ENCODE peak calls at places on chromosomes 1 and 21, in seven cellular contexts. X is stomach, K is lower leg skin, Z is ovary, B is esophagus muscularis mucosa, I is A549, O is K562. H is an unnamed sample.

GRCh38 chr1:20187103-20187812 is 940 bp upstream of the PLA2G2C start:
- DNase-seq in X (peak), I (no peak), B (no peak), Z (no peak), K (no peak), O (peak), H (peak)

GRCh38 chr1:16151200-16151708 is 4.6 kb downstream of the EPHA2 start:
- DNase-seq in Z (no peak), I (no peak), O (peak), K (peak), X (no peak), B (no peak), H (peak)

GRCh38 chr1:94254073-94254810 is 16.9 kb upstream of the ARHGAP29 start:
- DNase-seq in K (no peak), B (no peak), X (no peak), I (no peak), Z (no peak), O (no peak), H (no peak)

GRCh38 chr1:68232354-68233148 is at the start of gene WLS:
- DNase-seq in B (peak), I (peak), Z (peak), X (peak), O (no peak), K (peak), H (no peak)

GRCh38 chr1:65189716-65190115 is 41.7 kb downstream of the AK4 start:
- DNase-seq in B (no peak), I (no peak), K (no peak), O (no peak), Z (no peak), X (no peak), H (no peak)

GRCh38 chr1:29238601-29238964 is 2.3 kb downstream of the PTPRU start:
- DNase-seq in I (no peak), X (no peak), O (no peak), B (no peak), K (no peak), Z (no peak), H (no peak)

GRCh38 chr1:227901906-227902640 is 45.7 kb downstream of the WNT9A start:
- DNase-seq in X (no peak), Z (peak), I (peak), K (no peak), B (no peak), O (peak), H (no peak)

GRCh38 chr21:42685036-42685435 is 31.6 kb downstream of the PDE9A start:
- DNase-seq in X (no peak), K (no peak), Z (no peak), O (no peak), I (no peak), B (no peak), H (no peak)

GRCh38 chr1:30756545-30757195 is 904 bp downstream of the LAPTM5 start:
- DNase-seq in K (peak), B (peak), X (peak), Z (no peak), I (peak), O (peak), H (peak)

GRCh38 chr1:160083968-160084770 is 2.8 kb downstream of the KCNJ9 start:
- DNase-seq in K (no peak), X (peak), B (no peak), O (peak), Z (peak), I (peak), H (peak)

GRCh38 chr1:218397752-218398339 is 52.7 kb downstream of the TGFB2 start:
- DNase-seq in K (no peak), I (peak), X (no peak), O (no peak), B (no peak), Z (no peak), H (no peak)

GRCh38 chr1:230792691-230793462 is 45.7 kb downstream of the CAPN9 start:
- DNase-seq in B (peak), K (peak), I (peak), O (no peak), X (no peak), Z (no peak), H (no peak)

GRCh38 chr1:242467556-242468145 is 56.8 kb downstream of the PLD5 start:
- DNase-seq in O (peak), Z (peak), X (peak), I (peak), K (no peak), B (no peak), H (peak)

GRCh38 chr1:201791051-201791774 is 37.7 kb upstream of the IPO9 start:
- DNase-seq in B (no peak), X (no peak), Z (no peak), O (no peak), K (no peak), I (no peak), H (no peak)

GRCh38 chr21:41847066-41847804 is 31.9 kb downstream of the PRDM15 start:
- DNase-seq in O (peak), K (no peak), B (no peak), I (no peak), Z (no peak), X (no peak), H (no peak)

GRCh38 chr1:29698033-29698432 is 461.7 kb downstream of the PTPRU start:
- DNase-seq in K (no peak), Z (no peak), O (peak), I (peak), X (no peak), B (no peak), H (peak)

GRCh38 chr21:17976139-17976538 is 157.0 kb upstream of the C21orf91 start:
- DNase-seq in B (no peak), I (no peak), K (no peak), X (no peak), O (no peak), Z (no peak), H (no peak)

GRCh38 chr1:219938706-219939105 is 10.3 kb upstream of the SLC30A10 start:
- DNase-seq in O (no peak), X (no peak), Z (no peak), B (no peak), I (no peak), K (no peak), H (no peak)

GRCh38 chr1:219708919-219709318 is 96.0 kb upstream of the ZC3H11B start:
- DNase-seq in X (no peak), B (no peak), K (no peak), I (no peak), Z (no peak), O (peak), H (no peak)

GRCh38 chr1:167442142-167442848 is 76.0 kb downstream of the CD247 start:
- DNase-seq in X (peak), B (no peak), O (peak), Z (peak), I (peak), K (peak), H (peak)

GRCh38 chr1:2380816-2381591 is 10.3 kb downstream of the MORN1 start:
- DNase-seq in B (no peak), O (no peak), I (no peak), K (peak), Z (peak), X (no peak), H (no peak)

GRCh38 chr1:5744911-5745431 is 247.3 kb downstream of the NPHP4 start:
- DNase-seq in K (no peak), O (no peak), B (no peak), Z (peak), X (peak), I (no peak), H (no peak)

GRCh38 chr1:156743367-156744302 is 2.7 kb upstream of the MRPL24 start:
- DNase-seq in I (no peak), B (no peak), O (no peak), X (no peak), K (no peak), Z (no peak), H (no peak)

GRCh38 chr1:109502368-109502851 is 7.1 kb downstream of the AMIGO1 start:
- DNase-seq in Z (no peak), I (no peak), K (no peak), X (no peak), B (no peak), O (no peak), H (no peak)

GRCh38 chr1:171641076-171641864 is 11.2 kb downstream of the MYOC start:
- DNase-seq in Z (peak), I (no peak), B (no peak), X (no peak), K (no peak), O (no peak), H (no peak)

GRCh38 chr1:209890606-209891330 is 47.2 kb upstream of the SYT14 start:
- DNase-seq in X (no peak), O (no peak), K (no peak), B (peak), I (no peak), Z (no peak), H (no peak)

GRCh38 chr1:165851034-165851658 is 23.7 kb downstream of the UCK2 start:
- DNase-seq in B (no peak), X (no peak), Z (no peak), K (no peak), O (no peak), I (no peak), H (peak)

DNA sequence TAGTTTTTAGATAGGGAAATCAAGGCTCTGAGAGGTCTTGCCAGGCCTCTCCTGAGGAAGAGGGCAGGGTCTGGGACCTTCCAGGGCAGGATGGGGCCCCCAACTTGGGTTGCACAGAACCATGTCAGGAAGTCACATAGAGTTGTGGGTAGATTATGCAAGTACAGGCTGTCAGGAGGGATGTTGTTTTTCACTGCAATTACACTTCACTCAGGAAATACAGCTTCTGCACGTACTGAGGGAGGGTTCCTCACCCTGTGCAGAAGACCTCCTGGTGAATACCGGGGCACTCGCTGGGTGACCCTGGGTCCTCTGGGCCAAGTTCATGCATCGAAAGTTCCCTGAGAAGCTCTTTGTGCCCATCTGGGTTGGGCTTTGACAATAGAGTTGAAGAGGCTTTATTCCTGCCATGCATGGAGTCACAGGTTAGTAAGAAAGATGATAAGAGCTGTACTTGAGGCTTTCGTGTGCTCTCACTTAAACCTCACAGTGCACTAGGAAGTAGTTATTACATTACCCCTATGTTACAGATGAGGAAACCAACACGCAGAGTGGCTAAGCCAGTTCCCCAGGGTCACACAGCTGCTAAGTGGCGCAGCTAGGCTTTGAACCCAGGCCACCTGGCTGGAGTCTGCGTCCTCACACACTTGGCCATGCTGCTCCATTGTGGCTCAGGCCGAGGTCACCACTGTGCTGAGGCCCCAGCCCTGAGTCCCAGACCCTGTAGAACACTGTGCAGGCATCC is 16.2 kb upstream of the TNFRSF1B start:
- DNase-seq in Z (no peak), I (no peak), B (no peak), O (no peak), X (no peak), K (no peak), H (no peak)
- TF ChIP-seq POLR2A in Z (no peak), I (no peak), B (no peak), O (no peak), X (no peak), K (no peak), H (no peak)

DNA sequence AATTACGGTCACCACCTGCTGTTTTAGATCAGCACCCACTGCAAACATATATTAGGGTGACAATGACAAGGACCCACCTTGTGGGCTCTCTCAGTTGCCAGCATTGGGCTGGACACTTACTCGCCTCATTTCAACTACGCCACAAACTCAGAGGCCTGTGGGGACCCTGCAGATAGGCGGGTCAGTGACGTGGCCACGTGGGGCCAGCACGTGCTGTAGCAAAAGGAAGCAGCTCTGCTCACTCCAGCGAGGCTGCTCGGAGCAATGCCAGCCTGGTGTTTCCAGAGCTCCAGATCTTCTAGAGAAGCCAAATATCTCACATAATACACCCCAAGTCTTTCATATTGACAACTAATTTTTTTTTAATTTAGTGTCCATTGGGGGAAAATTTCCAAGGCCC is 76.7 kb upstream of the TMEM51 start:
- DNase-seq in K (no peak), O (no peak), B (no peak), I (no peak), Z (no peak), X (no peak), H (no peak)
- TF ChIP-seq POLR2A in K (no peak), O (no peak), B (no peak), I (no peak), Z (no peak), X (no peak), H (no peak)

DNA sequence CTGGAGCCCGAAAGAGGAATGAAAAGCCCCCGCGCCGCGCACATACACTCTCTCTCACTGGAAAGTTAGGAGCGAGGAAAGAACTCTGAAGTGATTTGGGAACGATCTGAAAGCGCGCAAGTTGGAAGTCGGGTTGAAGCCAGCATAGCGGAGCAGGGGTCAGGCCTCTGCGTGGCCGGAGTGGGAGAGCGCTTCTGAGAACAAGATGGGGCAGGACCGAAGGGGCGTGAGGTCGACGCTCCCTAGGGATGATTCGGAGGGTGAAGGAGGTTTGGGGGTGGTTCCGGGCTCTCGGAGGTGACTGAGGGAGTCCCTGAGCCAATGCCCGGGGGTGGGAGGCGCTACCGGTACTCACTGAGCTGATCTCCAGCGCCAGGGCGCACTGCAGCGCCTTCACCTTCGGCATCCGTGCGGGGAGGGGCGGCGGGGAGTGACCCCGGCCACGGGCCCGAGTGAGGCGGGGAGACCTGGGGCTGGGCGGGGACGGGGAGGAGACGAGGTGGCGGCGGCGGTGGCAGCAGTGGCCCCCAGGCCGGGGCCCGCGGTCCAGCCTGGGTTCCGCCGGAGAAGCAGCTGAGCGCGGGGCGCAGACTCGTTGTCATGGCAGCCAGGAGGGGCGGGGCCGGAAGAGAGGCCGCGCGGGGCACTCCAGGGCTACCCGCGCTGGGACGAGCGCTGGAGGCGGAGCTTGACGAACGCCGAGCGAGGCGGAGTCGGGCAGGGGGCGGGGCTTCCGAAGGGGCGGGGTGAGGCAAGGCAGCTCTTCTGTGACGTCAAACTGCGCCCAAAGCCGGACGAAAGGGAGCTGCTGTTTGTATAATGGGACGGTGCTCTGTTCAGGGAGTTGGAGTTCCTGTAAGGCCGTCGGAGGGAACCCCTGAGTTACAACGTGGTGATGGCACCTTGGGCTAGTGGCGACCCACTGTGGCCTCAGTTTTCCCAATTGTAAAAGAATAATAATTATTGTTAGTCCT is at the start of gene SPATA6:
- DNase-seq in Z (peak), I (peak), B (peak), X (peak), K (peak), O (peak), H (peak)
- TF ChIP-seq POLR2A in Z (peak), I (peak), B (peak), X (peak), K (no peak), O (peak), H (peak)

GRCh38 chr1:159009704-159010361 is at the start of gene IFI16:
- DNase-seq in Z (no peak), B (no peak), I (peak), X (no peak), K (no peak), O (no peak), H (peak)
- TF ChIP-seq POLR2A in Z (peak), B (no peak), I (no peak), X (peak), K (no peak), O (no peak), H (no peak)

GRCh38 chr1:72285074-72285425 is 2.7 kb upstream of the NEGR1 start:
- DNase-seq in X (no peak), O (no peak), Z (no peak), K (no peak), I (no peak), B (no peak), H (no peak)

GRCh38 chr1:72283204-72284083 is 1.1 kb upstream of the NEGR1 start:
- DNase-seq in O (no peak), K (peak), X (peak), B (peak), I (peak), Z (peak), H (peak)

GRCh38 chr1:72284084-72284397 is 1.7 kb upstream of the NEGR1 start:
- DNase-seq in I (peak), X (no peak), Z (no peak), K (no peak), O (no peak), B (no peak), H (no peak)

GRCh38 chr1:72282690-72283203 is 408 bp upstream of the NEGR1 start:
- DNase-seq in X (peak), B (peak), I (peak), K (peak), O (no peak), Z (peak), H (peak)

DNA sequence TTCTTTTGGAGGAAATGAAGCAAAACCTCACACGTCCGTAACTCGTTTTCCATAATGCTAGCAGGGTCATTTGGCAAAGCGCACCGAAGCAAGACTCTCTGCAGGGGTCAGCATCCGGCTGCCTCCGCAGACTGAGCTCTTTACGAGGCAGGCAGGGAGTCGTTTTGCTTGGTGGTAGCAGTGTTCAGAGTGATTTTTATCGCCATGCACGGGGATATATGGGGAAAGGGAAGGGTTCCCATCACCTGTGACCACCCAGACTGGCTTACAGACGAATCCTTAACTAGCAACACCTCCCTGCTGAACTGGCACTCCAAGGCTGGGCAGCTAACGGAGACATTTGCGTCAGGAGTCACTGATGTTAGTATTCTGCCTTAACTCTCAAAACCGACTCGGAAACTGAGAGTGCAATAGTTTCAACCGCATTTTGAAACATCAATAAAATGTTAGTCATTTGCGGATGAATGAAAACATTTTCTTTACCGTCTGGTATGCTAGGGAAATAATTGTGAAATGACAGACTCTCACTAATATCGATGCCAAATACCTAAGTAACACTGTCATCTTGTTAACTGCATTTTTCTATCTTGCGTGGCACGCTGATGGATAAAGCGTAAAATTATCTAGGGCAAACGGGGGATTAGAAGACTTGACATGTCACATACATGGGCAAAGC is 2.2 kb upstream of the NEGR1 start:
- DNase-seq in X (no peak), B (no peak), Z (peak), K (no peak), I (no peak), O (no peak), H (no peak)
- TF ChIP-seq POLR2A in X (no peak), B (no peak), Z (no peak), K (no peak), I (no peak), O (no peak), H (no peak)